ENCODE peak calls at places on chromosome 9, in seven cellular contexts. P, A, D, N, K, U and L are unnamed samples.

GRCh38 chr9:2809692-2810423 is 34.0 kb downstream of the PUM3 start:
- DNase-seq in P (peak), A (no peak), D (no peak), N (no peak), K (peak), U (no peak), L (no peak)

GRCh38 chr9:125240649-125240999 is 519 bp downstream of the HSPA5 start:
- DNase-seq in P (peak), A (peak), D (peak), N (no peak), K (no peak), U (peak), L (peak)

GRCh38 chr9:18429065-18429464 is 44.9 kb upstream of the ADAMTSL1 start:
- DNase-seq in P (no peak), A (no peak), D (no peak), N (no peak), K (no peak), U (no peak), L (no peak)

GRCh38 chr9:97535771-97536170 is 34.3 kb downstream of the TMOD1 start:
- DNase-seq in P (no peak), A (no peak), D (no peak), N (no peak), K (no peak), U (no peak), L (peak)

GRCh38 chr9:96660693-96661248 is 5.7 kb upstream of the PRXL2C start:
- DNase-seq in P (no peak), A (no peak), D (no peak), N (no peak), K (no peak), U (peak), L (no peak)

GRCh38 chr9:109912082-109912581 is 132.1 kb downstream of the PALM2AKAP2 start:
- DNase-seq in P (no peak), A (no peak), D (no peak), N (no peak), K (peak), U (no peak), L (no peak)

GRCh38 chr9:111037744-111038335 is 430 bp downstream of the LPAR1 start:
- DNase-seq in P (peak), A (no peak), D (no peak), N (no peak), K (no peak), U (peak), L (no peak)

GRCh38 chr9:136225366-136225747 is 20.3 kb downstream of the QSOX2 start:
- DNase-seq in P (no peak), A (no peak), D (peak), N (no peak), K (no peak), U (peak), L (no peak)

GRCh38 chr9:34689512-34689911 is 1.6 kb downstream of the CCL19 start:
- DNase-seq in P (no peak), A (no peak), D (no peak), N (no peak), K (no peak), U (no peak), L (no peak)

GRCh38 chr9:92975452-92975770 is 28.1 kb downstream of the FGD3 start:
- DNase-seq in P (no peak), A (no peak), D (no peak), N (no peak), K (no peak), U (no peak), L (no peak)

GRCh38 chr9:99896119-99896518 is 10.3 kb upstream of the STX17 start:
- DNase-seq in P (no peak), A (no peak), D (no peak), N (no peak), K (no peak), U (no peak), L (no peak)

GRCh38 chr9:38046669-38047300 is 22.2 kb downstream of the SHB start:
- DNase-seq in P (no peak), A (no peak), D (no peak), N (no peak), K (peak), U (no peak), L (no peak)

GRCh38 chr9:126156898-126157297 is 169.7 kb upstream of the MVB12B start:
- DNase-seq in P (no peak), A (no peak), D (no peak), N (no peak), K (no peak), U (no peak), L (no peak)

GRCh38 chr9:137277329-137278041 is at the start of gene TOR4A:
- DNase-seq in P (no peak), A (peak), D (peak), N (peak), K (peak), U (peak), L (peak)

GRCh38 chr9:93091453-93092081 is 4.5 kb upstream of the CARD19 start:
- DNase-seq in P (no peak), A (peak), D (no peak), N (no peak), K (peak), U (peak), L (peak)

GRCh38 chr9:110115868-110116542 is 92.0 kb downstream of the C9orf152 start:
- DNase-seq in P (no peak), A (no peak), D (no peak), N (no peak), K (no peak), U (no peak), L (no peak)

GRCh38 chr9:10108815-10109214 is 504.0 kb downstream of the PTPRD start:
- DNase-seq in P (no peak), A (no peak), D (no peak), N (no peak), K (no peak), U (no peak), L (no peak)

GRCh38 chr9:104073770-104074133 is 20.4 kb upstream of the SMC2 start:
- DNase-seq in P (no peak), A (no peak), D (no peak), N (no peak), K (no peak), U (no peak), L (no peak)

GRCh38 chr9:16029056-16029615 is 476.3 kb downstream of the CCDC171 start:
- DNase-seq in P (no peak), A (no peak), D (no peak), N (no peak), K (no peak), U (no peak), L (no peak)

GRCh38 chr9:91420471-91421021 is 3.1 kb downstream of the NFIL3 start:
- DNase-seq in P (no peak), A (no peak), D (no peak), N (no peak), K (peak), U (no peak), L (no peak)

GRCh38 chr9:131656356-131657030 is 83.4 kb downstream of the RAPGEF1 start:
- DNase-seq in P (no peak), A (peak), D (peak), N (peak), K (peak), U (peak), L (no peak)

GRCh38 chr9:84258371-84258770 is 82.2 kb downstream of the SLC28A3 start:
- DNase-seq in P (no peak), A (no peak), D (no peak), N (no peak), K (no peak), U (no peak), L (no peak)

GRCh38 chr9:88303785-88304495 is 84.3 kb upstream of the SPIN1 start:
- DNase-seq in P (no peak), A (no peak), D (no peak), N (no peak), K (no peak), U (peak), L (no peak)

GRCh38 chr9:16333697-16334096 is 536.8 kb downstream of the BNC2 start:
- DNase-seq in P (no peak), A (no peak), D (no peak), N (no peak), K (no peak), U (no peak), L (no peak)

GRCh38 chr9:92723801-92724323 is 40.8 kb downstream of the BICD2 start:
- DNase-seq in P (no peak), A (peak), D (no peak), N (no peak), K (no peak), U (no peak), L (no peak)

GRCh38 chr9:22512495-22512894 is 65.9 kb downstream of the DMRTA1 start:
- DNase-seq in P (no peak), A (no peak), D (peak), N (no peak), K (no peak), U (peak), L (no peak)

GRCh38 chr9:96853711-96854072 is 622 bp downstream of the ZNF782 start:
- DNase-seq in P (no peak), A (no peak), D (peak), N (no peak), K (no peak), U (peak), L (no peak)

GRCh38 chr9:98619788-98620187 is 88.9 kb downstream of the GABBR2 start:
- DNase-seq in P (no peak), A (no peak), D (no peak), N (no peak), K (no peak), U (no peak), L (no peak)

GRCh38 chr9:116234091-116234490 is 80.5 kb downstream of the PAPPA start:
- DNase-seq in P (no peak), A (no peak), D (no peak), N (no peak), K (no peak), U (no peak), L (peak)

GRCh38 chr9:130143974-130144373 is 28.2 kb upstream of the NCS1 start:
- DNase-seq in P (no peak), A (no peak), D (no peak), N (no peak), K (no peak), U (no peak), L (peak)

GRCh38 chr9:27292646-27293045 is 4.3 kb downstream of the EQTN start:
- DNase-seq in P (no peak), A (no peak), D (no peak), N (no peak), K (no peak), U (no peak), L (peak)

GRCh38 chr9:120531683-120532300 is 48.2 kb downstream of the CDK5RAP2 start:
- DNase-seq in P (no peak), A (no peak), D (peak), N (no peak), K (peak), U (peak), L (no peak)

GRCh38 chr9:85347541-85347940 is 394.2 kb downstream of the AGTPBP1 start:
- DNase-seq in P (no peak), A (no peak), D (peak), N (no peak), K (no peak), U (no peak), L (no peak)

GRCh38 chr9:124030969-124031451 is 19.4 kb downstream of the LHX2 start:
- DNase-seq in P (no peak), A (no peak), D (no peak), N (no peak), K (no peak), U (peak), L (no peak)
- H3K4me3 ChIP-seq in P (no peak), A (no peak), D (no peak), N (no peak), K (no peak), U (peak), L (no peak)

DNA sequence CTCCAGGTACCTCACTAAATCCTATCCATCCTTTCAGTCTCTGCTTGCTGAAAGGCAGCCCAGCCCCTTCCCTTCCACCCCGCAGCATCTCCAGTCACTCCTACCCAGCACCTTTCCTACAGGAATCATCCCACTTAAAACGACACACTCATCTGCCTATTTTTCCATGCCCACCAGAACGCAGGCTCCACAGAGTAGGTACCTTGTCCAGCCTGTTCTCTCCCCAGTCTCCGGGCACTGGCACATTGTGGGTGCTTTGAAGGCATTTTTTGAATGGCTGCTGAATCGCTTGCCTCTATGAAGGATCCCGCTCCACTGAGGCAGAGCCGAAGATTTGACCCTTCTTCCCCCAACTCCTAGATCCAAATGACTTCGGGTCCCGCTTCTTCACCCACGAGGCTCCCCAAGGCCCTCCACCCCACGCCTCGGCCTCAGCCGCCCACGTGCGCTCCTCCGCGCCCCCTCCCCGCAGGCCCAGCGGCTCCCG is 15.6 kb downstream of the LHX6 start:
- DNase-seq in P (no peak), A (no peak), D (no peak), N (no peak), K (no peak), U (no peak), L (no peak)
- H3K4me3 ChIP-seq in P (no peak), A (no peak), D (no peak), N (peak), K (no peak), U (no peak), L (no peak)

GRCh38 chr9:134293576-134294227 is 32.6 kb upstream of the RXRA start:
- DNase-seq in P (peak), A (no peak), D (no peak), N (no peak), K (peak), U (no peak), L (no peak)
- H3K4me3 ChIP-seq in P (no peak), A (no peak), D (no peak), N (peak), K (no peak), U (no peak), L (peak)

DNA sequence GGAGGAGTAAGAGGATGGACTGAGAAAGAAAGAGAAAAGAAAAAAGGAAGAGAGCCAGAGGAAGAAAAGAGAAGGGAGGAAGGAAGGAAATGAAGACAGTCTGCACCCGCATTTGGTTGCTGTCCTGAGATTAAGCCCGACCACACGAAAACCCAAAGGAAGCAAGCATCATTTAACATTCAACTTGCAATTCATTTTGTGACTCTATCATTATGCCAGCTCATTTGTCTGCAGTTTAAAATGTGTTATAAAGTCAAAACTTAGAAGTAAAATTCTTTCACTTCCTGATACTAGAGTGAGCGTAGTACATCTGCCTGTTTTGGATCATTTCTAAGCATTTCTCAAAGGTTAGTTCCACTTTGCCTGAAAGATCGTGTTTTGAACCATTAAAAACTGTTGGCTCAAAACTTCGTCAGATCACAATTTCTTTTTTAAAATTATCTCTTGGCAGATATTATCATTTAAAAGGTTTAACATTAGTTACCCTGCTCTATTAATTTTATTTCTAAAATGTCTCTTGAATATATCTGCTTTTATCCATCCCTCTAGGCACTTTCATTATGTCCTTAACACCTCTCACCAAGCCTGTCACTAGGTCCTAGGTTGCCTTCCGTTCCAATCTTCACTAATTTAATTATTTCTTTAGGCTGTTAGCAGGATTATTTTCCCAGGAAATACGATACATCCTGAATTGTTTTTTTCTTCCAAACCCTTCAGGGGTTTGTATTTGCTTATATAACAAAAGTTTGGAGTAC is 240.9 kb downstream of the TLE4 start:
- DNase-seq in P (no peak), A (no peak), D (peak), N (no peak), K (no peak), U (peak), L (no peak)
- H3K4me3 ChIP-seq in P (no peak), A (no peak), D (no peak), N (peak), K (no peak), U (peak), L (peak)

GRCh38 chr9:5489630-5490484 is 20.5 kb upstream of the PDCD1LG2 start:
- DNase-seq in P (no peak), A (no peak), D (no peak), N (no peak), K (no peak), U (no peak), L (no peak)

GRCh38 chr9:5488616-5489015 is 21.7 kb upstream of the PDCD1LG2 start:
- DNase-seq in P (no peak), A (no peak), D (no peak), N (no peak), K (peak), U (no peak), L (no peak)

GRCh38 chr9:5486988-5487387 is 23.3 kb upstream of the PDCD1LG2 start:
- DNase-seq in P (no peak), A (no peak), D (no peak), N (no peak), K (no peak), U (no peak), L (no peak)

GRCh38 chr9:5493597-5494511 is 16.5 kb upstream of the PDCD1LG2 start:
- DNase-seq in P (no peak), A (no peak), D (peak), N (no peak), K (peak), U (peak), L (no peak)

GRCh38 chr9:5492965-5493364 is 17.4 kb upstream of the PDCD1LG2 start:
- DNase-seq in P (no peak), A (no peak), D (no peak), N (no peak), K (no peak), U (peak), L (no peak)
- H3K4me3 ChIP-seq in P (no peak), A (no peak), D (no peak), N (no peak), K (no peak), U (peak), L (no peak)

DNA sequence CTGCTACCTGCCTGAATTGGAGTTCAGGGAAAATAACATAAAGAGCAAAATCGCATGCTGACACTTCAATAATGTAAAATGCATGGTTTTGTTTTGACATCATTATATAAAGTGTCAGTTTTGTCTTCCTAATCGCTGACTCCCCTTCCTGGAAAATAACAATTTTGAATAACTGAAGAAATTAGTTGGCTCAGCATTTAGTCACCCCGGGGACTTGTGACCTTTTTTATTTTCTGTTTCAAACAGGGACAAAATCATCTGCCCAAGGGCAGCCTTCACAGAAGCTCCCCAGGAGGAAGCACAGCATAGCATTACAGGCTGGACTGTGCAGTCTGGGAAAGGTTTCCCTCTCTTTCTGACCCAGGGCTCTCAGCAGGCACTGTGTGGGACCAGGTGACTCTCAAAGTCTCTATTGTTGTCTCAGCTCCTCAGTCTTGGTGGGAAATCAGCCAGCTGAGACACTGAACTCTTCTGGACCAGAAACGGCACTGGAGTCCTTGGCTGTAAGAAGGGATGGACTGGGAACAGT is 671.2 kb upstream of the KLF4 start:
- DNase-seq in P (no peak), A (no peak), D (no peak), N (no peak), K (no peak), U (no peak), L (no peak)
- H3K4me3 ChIP-seq in P (no peak), A (no peak), D (no peak), N (no peak), K (no peak), U (no peak), L (no peak)